ENCODE peak calls at places on chromosome 14, in six cellular contexts. M is GM04504; T is naive thymus-derived CD8-positive, alpha-beta T cell; C is lung microvascular endothelial cell; X is right atrium auricular region; J is GM12891. Z is an unnamed sample.

GRCh38 chr14:21913759-21914158 is 240.1 kb upstream of the OR4E1 start:
- DNase-seq in J (no peak), C (peak), M (no peak), T (peak), X (peak), Z (no peak)

GRCh38 chr14:35403085-35403396 is 1.5 kb downstream of the NFKBIA start:
- DNase-seq in M (no peak), J (no peak), C (peak), X (no peak), T (no peak), Z (no peak)

GRCh38 chr14:75685910-75686309 is 24.9 kb downstream of the TTLL5 start:
- DNase-seq in X (no peak), T (no peak), J (no peak), C (no peak), M (no peak), Z (no peak)

GRCh38 chr14:95263527-95264231 is 56.0 kb downstream of the CLMN start:
- DNase-seq in J (no peak), T (no peak), M (no peak), C (no peak), X (no peak), Z (no peak)

GRCh38 chr14:39140170-39140569 is 26.0 kb downstream of the GEMIN2 start:
- DNase-seq in J (no peak), T (no peak), C (no peak), M (no peak), X (no peak), Z (no peak)

GRCh38 chr14:100410056-100410565 is 87.0 kb downstream of the SLC25A47 start:
- DNase-seq in J (no peak), X (no peak), M (no peak), T (no peak), C (no peak), Z (no peak)

GRCh38 chr14:101475468-101476257 is 85.6 kb upstream of the DIO3 start:
- DNase-seq in T (no peak), J (no peak), C (no peak), M (peak), X (no peak), Z (peak)

GRCh38 chr14:64444984-64445845 is 20.1 kb upstream of the AKAP5 start:
- DNase-seq in T (no peak), X (no peak), J (peak), M (no peak), C (peak), Z (peak)

GRCh38 chr14:95482967-95483842 is 33.2 kb downstream of the SYNE3 start:
- DNase-seq in T (no peak), C (peak), J (no peak), X (peak), M (peak), Z (peak)

GRCh38 chr14:48563465-48563864 is 888.1 kb upstream of the MDGA2 start:
- DNase-seq in C (no peak), T (no peak), X (no peak), J (no peak), M (no peak), Z (no peak)

Z was measured in vagina.